ENCODE peak calls at places on chromosome 10, in five cellular contexts. One of them, this sample, is unnamed.

GRCh38 chr10:108735380-108735779 is 1187.9 kb downstream of the XPNPEP1 start:
- DNase-seq in epithelial cell of esophagus: no peak
- DNase-seq in A549: no peak
- DNase-seq in AML-193: no peak
- DNase-seq in stromal cell of bone marrow: no peak
- DNase-seq in this sample: no peak

GRCh38 chr10:70940834-70941568 is 52.6 kb upstream of the PCBD1 start:
- DNase-seq in AML-193: no peak
- DNase-seq in epithelial cell of esophagus: peak; percentile 23
- DNase-seq in A549: no peak
- DNase-seq in stromal cell of bone marrow: no peak
- DNase-seq in this sample: peak; percentile 18

GRCh38 chr10:131681656-131682055 is 219.2 kb upstream of the PPP2R2D start:
- DNase-seq in epithelial cell of esophagus: no peak
- DNase-seq in stromal cell of bone marrow: no peak
- DNase-seq in AML-193: no peak
- DNase-seq in A549: no peak
- DNase-seq in this sample: no peak

GRCh38 chr10:73801253-73801590 is 10.2 kb downstream of the NDST2 start:
- DNase-seq in stromal cell of bone marrow: no peak
- DNase-seq in epithelial cell of esophagus: no peak
- DNase-seq in A549: no peak
- DNase-seq in AML-193: no peak
- DNase-seq in this sample: no peak

GRCh38 chr10:113199459-113199858 is 249.4 kb downstream of the TCF7L2 start:
- DNase-seq in stromal cell of bone marrow: peak; percentile 15
- DNase-seq in epithelial cell of esophagus: peak; percentile 40
- DNase-seq in A549: no peak
- DNase-seq in AML-193: no peak
- DNase-seq in this sample: no peak

GRCh38 chr10:11724938-11725776 is 17.0 kb upstream of the ECHDC3 start:
- DNase-seq in A549: peak; percentile 71
- DNase-seq in epithelial cell of esophagus: peak; percentile 76
- DNase-seq in stromal cell of bone marrow: peak; percentile 45
- DNase-seq in AML-193: peak; percentile 57
- DNase-seq in this sample: peak; percentile 42

GRCh38 chr10:44010873-44011602 is 362.4 kb upstream of the ZNF32 start:
- DNase-seq in stromal cell of bone marrow: no peak
- DNase-seq in epithelial cell of esophagus: peak; percentile 3
- DNase-seq in AML-193: no peak
- DNase-seq in A549: no peak
- DNase-seq in this sample: no peak

GRCh38 chr10:103416436-103417147 is 20.2 kb downstream of the PDCD11 start:
- DNase-seq in stromal cell of bone marrow: peak; percentile 53
- DNase-seq in A549: peak; percentile 44
- DNase-seq in epithelial cell of esophagus: peak; percentile 60
- DNase-seq in AML-193: peak; percentile 54
- DNase-seq in this sample: peak; percentile 43

GRCh38 chr10:6053816-6054581 is 8.2 kb downstream of the IL2RA start:
- DNase-seq in AML-193: peak; percentile 66
- DNase-seq in epithelial cell of esophagus: no peak
- DNase-seq in A549: no peak
- DNase-seq in stromal cell of bone marrow: no peak
- DNase-seq in this sample: peak; percentile 25

This sample was measured in Calu3.